ENCODE peak calls at places on chromosomes 6 and 20, in nine cellular contexts. V, G, N, X, H, F, R, O and U are unnamed samples.

GRCh38 chr20:61701401-61701800 is 364.3 kb downstream of the TAF4 start:
- DNase-seq in V (no peak), G (no peak), N (peak; percentile 46), X (no peak), H (no peak), F (peak; percentile 25), R (no peak), O (no peak), U (no peak)

GRCh38 chr6:154382707-154383106 is 26.1 kb upstream of the IPCEF1 start:
- DNase-seq in V (no peak), G (no peak), N (no peak), X (no peak), H (peak; percentile 81), F (no peak), R (no peak), O (no peak), U (no peak)

GRCh38 chr20:61846741-61847419 is 218.8 kb downstream of the TAF4 start:
- DNase-seq in V (peak; percentile 19), G (no peak), N (peak; percentile 38), X (no peak), H (no peak), F (peak; percentile 15), R (no peak), O (no peak), U (no peak)

GRCh38 chr20:2763186-2763585 is 37.2 kb downstream of the CPXM1 start:
- DNase-seq in V (no peak), G (no peak), N (no peak), X (no peak), H (no peak), F (no peak), R (no peak), O (no peak), U (no peak)

GRCh38 chr6:40082278-40083043 is 148.2 kb upstream of the MOCS1 start:
- DNase-seq in V (no peak), G (no peak), N (no peak), X (no peak), H (no peak), F (no peak), R (no peak), O (no peak), U (no peak)

GRCh38 chr6:27145731-27146455 is 101.6 kb upstream of the PRSS16 start:
- DNase-seq in V (peak; percentile 62), G (peak; percentile 91), N (peak; percentile 84), X (peak; percentile 85), H (peak; percentile 93), F (peak; percentile 71), R (peak; percentile 91), O (peak; percentile 73), U (peak; percentile 77)

GRCh38 chr6:38187688-38188590 is 368.4 kb downstream of the ZFAND3 start:
- DNase-seq in V (no peak), G (no peak), N (no peak), X (no peak), H (no peak), F (no peak), R (no peak), O (peak; percentile 49), U (no peak)

GRCh38 chr6:90435207-90435899 is 138.7 kb upstream of the BACH2 start:
- DNase-seq in V (no peak), G (no peak), N (no peak), X (no peak), H (peak; percentile 28), F (no peak), R (no peak), O (no peak), U (no peak)

GRCh38 chr6:119544325-119545150 is 195.0 kb upstream of the MAN1A1 start:
- DNase-seq in V (no peak), G (peak; percentile 44), N (no peak), X (no peak), H (no peak), F (no peak), R (no peak), O (no peak), U (no peak)

GRCh38 chr6:45486739-45487138 is 109.0 kb upstream of the SUPT3H start:
- DNase-seq in V (no peak), G (no peak), N (no peak), X (no peak), H (no peak), F (no peak), R (no peak), O (no peak), U (no peak)
- H3K4me1 ChIP-seq in V (no peaks in the 10 kb centered on the region), G (peaks cover 18% of the 10 kb centered on the region), N (no peaks in the 10 kb centered on the region), X (peaks cover 14% of the 10 kb centered on the region), H (peaks cover 5% of the 10 kb centered on the region), F (peaks cover 3% of the 10 kb centered on the region), R (no peaks in the 10 kb centered on the region), O (no peaks in the 10 kb centered on the region), U (no peaks in the 10 kb centered on the region)

GRCh38 chr20:48745330-48745729 is 82.5 kb downstream of the PREX1 start:
- DNase-seq in V (no peak), G (no peak), N (no peak), X (no peak), H (no peak), F (no peak), R (no peak), O (no peak), U (no peak)
- TF ChIP-seq CTCF in V (no peak), G (no peak), N (no peak), X (no peak), H (peak; percentile 18), F (no peak), R (no peak), O (no peak), U (no peak)

DNA sequence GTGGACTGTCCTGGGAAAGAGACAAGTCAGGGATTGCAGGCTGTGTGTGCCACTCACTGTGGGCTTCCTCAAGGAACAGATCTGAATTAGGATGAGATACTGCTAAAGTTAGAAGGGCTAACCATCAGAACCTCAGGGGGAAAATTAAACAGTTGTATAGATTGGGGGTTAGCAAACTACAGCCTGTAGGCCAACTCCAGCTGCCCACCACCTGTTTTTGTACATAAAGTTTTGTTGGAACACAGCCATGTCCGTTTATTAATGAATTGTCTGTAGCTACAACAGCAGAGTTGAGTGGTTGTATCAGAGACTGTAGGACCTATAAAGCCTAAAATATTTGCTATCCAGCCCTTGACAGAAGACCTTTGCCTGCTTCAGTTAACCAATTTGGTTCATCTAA is 127.1 kb upstream of the ECI2 start:
- DNase-seq in V (no peak), G (no peak), N (no peak), X (no peak), H (no peak), F (no peak), R (no peak), O (no peak), U (no peak)
- H3K36me3 ChIP-seq in V (no peaks in the 10 kb centered on the region), G (no peaks in the 10 kb centered on the region), N (no peaks in the 10 kb centered on the region), X (no peaks in the 10 kb centered on the region), H (no peaks in the 10 kb centered on the region), F (no peaks in the 10 kb centered on the region), R (no peaks in the 10 kb centered on the region), O (no peaks in the 10 kb centered on the region), U (no peaks in the 10 kb centered on the region)

GRCh38 chr20:41072919-41073318 is 44.3 kb downstream of the TOP1 start:
- DNase-seq in V (no peak), G (no peak), N (no peak), X (no peak), H (no peak), F (no peak), R (no peak), O (no peak), U (no peak)
- H3K4me1 ChIP-seq in V (no peaks in the 10 kb centered on the region), G (peaks cover 26% of the 10 kb centered on the region), N (peaks cover 12% of the 10 kb centered on the region), X (peaks cover 63% of the 10 kb centered on the region), H (peaks cover 30% of the 10 kb centered on the region), F (peaks cover 29% of the 10 kb centered on the region), R (peaks cover 40% of the 10 kb centered on the region), O (peaks cover 19% of the 10 kb centered on the region), U (peaks cover 43% of the 10 kb centered on the region)

DNA sequence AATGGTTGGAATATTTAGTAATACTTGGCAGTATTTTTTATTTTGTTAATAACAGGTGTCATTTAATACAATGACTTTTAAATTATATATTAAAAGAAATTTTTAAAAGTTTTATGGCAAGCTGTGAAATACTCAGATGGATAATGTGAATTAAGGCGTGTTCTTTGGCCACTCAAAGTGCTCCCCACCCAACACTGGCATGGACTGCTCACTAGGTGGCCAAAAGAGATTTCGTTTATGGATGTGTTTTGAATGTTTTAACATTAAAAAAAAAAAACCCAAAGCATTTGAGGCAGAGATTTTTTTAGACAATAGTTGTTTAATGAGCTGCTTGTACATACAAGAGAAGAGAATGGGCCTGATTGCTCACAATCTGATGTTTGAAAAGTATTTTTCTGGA is 86.5 kb downstream of the QKI start:
- DNase-seq in V (no peak), G (no peak), N (no peak), X (no peak), H (no peak), F (no peak), R (no peak), O (no peak), U (no peak)
- TF ChIP-seq CTCF in V (no peak), G (no peak), N (no peak), X (no peak), H (no peak), F (no peak), R (no peak), O (no peak), U (no peak)

DNA sequence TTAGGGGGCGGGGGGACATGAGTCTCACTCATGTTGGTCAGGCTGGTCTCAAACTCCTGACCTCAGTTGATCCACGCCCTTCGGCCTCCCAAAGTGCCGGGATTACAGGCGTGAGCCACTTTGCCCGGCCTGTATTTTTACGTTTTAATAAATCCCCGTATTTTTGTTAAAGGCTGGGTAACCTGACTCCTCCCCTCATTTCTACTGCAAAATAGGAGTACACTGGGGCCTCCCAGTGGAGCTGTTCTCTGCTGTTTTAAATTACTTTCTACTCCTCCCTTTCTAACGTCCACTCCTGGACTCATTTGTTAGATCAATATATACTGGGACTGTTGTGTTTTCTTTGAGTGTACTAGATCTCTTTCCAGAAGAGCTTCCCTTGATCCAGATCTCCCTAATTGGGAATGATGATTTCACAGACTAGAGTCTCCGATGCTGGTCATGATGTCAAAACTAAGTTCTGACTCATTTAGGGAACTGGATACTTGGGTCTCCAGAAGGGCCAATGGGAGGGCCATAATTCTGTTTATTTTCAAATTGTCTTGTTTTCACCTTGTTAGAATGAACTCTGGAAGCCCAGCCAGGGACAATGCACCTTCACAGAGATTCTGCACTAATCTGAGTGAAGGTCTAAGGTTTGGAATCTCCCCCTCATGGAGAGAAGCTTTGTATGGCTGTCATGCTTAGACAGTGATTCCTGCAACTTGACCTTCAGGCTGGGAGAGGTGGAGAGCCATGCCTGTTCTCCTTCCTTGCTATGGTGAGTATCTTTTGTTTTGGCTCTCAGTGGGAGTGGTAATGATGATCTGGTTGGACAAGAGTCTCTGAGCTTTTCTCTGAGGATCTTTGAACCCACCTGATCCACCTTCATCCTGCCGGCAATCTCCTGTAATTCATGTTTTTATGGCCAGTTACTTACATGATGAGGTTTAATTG is 9.4 kb downstream of the HSPA1B start:
- DNase-seq in V (no peak), G (peak; percentile 67), N (peak; percentile 13), X (no peak), H (no peak), F (no peak), R (no peak), O (no peak), U (no peak)
- H3K36me3 ChIP-seq in V (no peaks in the 10 kb centered on the region), G (peaks cover 43% of the 10 kb centered on the region), N (peaks cover 16% of the 10 kb centered on the region), X (no peaks in the 10 kb centered on the region), H (peaks cover 18% of the 10 kb centered on the region), F (no peaks in the 10 kb centered on the region), R (peaks cover 40% of the 10 kb centered on the region), O (no peaks in the 10 kb centered on the region), U (no peaks in the 10 kb centered on the region)